ENCODE peak calls at places on chromosome 15, in six cellular contexts. V is NCI-H1092; W is GF-D8; O is stimulated activated CD4-positive, alpha-beta T cell treated with anti-CD3 and anti-CD28 coated beads, Interleukin-12 subunit alpha, Interleukin-12 subunit beta, amount 100 ng/mL, for 4 hours; Y is fibroblast of the aortic adventitia; L is SK-MEL-5. D is an unnamed sample.

GRCh38 chr15:73982251-73982962 is 9.7 kb downstream of the STOML1 start:
- DNase-seq in L (no peak), Y (peak), W (peak), V (no peak), O (no peak), D (no peak)

GRCh38 chr15:65414841-65415621 is 7.7 kb downstream of the IGDCC4 start:
- DNase-seq in Y (peak), L (no peak), W (no peak), O (no peak), V (peak), D (no peak)

GRCh38 chr15:71231678-71232224 is 116.5 kb downstream of the THSD4 start:
- DNase-seq in O (no peak), W (no peak), Y (peak), L (no peak), V (no peak), D (no peak)

GRCh38 chr15:64112904-64113303 is 17.1 kb downstream of the SNX1 start:
- DNase-seq in W (no peak), O (no peak), L (no peak), V (no peak), Y (peak), D (no peak)

GRCh38 chr15:64044315-64045105 is 1.8 kb downstream of the DAPK2 start:
- DNase-seq in L (no peak), V (no peak), W (no peak), Y (no peak), O (no peak), D (no peak)

GRCh38 chr15:69031013-69032001 is 16.8 kb downstream of the NOX5 start:
- DNase-seq in V (no peak), L (peak), Y (no peak), O (peak), W (no peak), D (no peak)

GRCh38 chr15:64912379-64912778 is 677 bp downstream of the ANKDD1A start:
- DNase-seq in V (no peak), L (no peak), Y (no peak), O (no peak), W (no peak), D (no peak)

GRCh38 chr15:99721896-99722295 is 11.3 kb downstream of the LYSMD4 start:
- DNase-seq in Y (no peak), W (no peak), O (no peak), V (no peak), L (no peak), D (no peak)

GRCh38 chr15:73915085-73915484 is 11.2 kb upstream of the LOXL1 start:
- DNase-seq in V (no peak), W (no peak), O (no peak), Y (no peak), L (no peak), D (no peak)

GRCh38 chr15:50116477-50116876 is 2.6 kb downstream of the ATP8B4 start:
- DNase-seq in L (peak), W (peak), Y (peak), V (no peak), O (no peak), D (no peak)

GRCh38 chr15:43225201-43225949 is 4.6 kb upstream of the EPB42 start:
- DNase-seq in Y (peak), W (peak), V (peak), L (peak), O (peak), D (no peak)

GRCh38 chr15:56741541-56741940 is 8.2 kb upstream of the ZNF280D start:
- DNase-seq in V (no peak), W (no peak), O (no peak), Y (peak), L (no peak), D (no peak)

GRCh38 chr15:72334842-72335241 is 14.9 kb upstream of the CELF6 start:
- DNase-seq in V (no peak), L (no peak), O (no peak), W (no peak), Y (no peak), D (no peak)

GRCh38 chr15:27906802-27907201 is 192.3 kb downstream of the OCA2 start:
- DNase-seq in Y (no peak), V (no peak), O (no peak), W (no peak), L (peak), D (no peak)

GRCh38 chr15:98840010-98840409 is 167.6 kb downstream of the PGPEP1L start:
- DNase-seq in L (peak), O (no peak), Y (no peak), W (no peak), V (no peak), D (no peak)

GRCh38 chr15:88707766-88708165 is 69.0 kb downstream of the ISG20 start:
- DNase-seq in W (no peak), L (no peak), V (no peak), O (no peak), Y (peak), D (no peak)

GRCh38 chr15:79370716-79371115 is 59.8 kb downstream of the TMED3 start:
- DNase-seq in W (peak), L (peak), Y (peak), V (no peak), O (no peak), D (no peak)

GRCh38 chr15:80816049-80816653 is 37.0 kb downstream of the CEMIP start:
- DNase-seq in Y (no peak), V (no peak), L (no peak), O (no peak), W (no peak), D (no peak)

GRCh38 chr15:60829416-60829815 is 350.5 kb upstream of the ICE2 start:
- DNase-seq in O (no peak), W (no peak), L (no peak), Y (no peak), V (no peak), D (no peak)

GRCh38 chr15:56244237-56244810 is 645 bp upstream of the RFX7 start:
- DNase-seq in V (peak), W (peak), O (no peak), L (peak), Y (peak), D (no peak)

GRCh38 chr15:43776101-43776717 is 557 bp downstream of the ELL3 start:
- DNase-seq in L (no peak), V (no peak), Y (no peak), W (no peak), O (no peak), D (no peak)

GRCh38 chr15:52112203-52112750 is 298 bp downstream of the BCL2L10 start:
- DNase-seq in L (no peak), W (no peak), Y (no peak), O (peak), V (no peak), D (no peak)